ENCODE peak calls at places on chromosomes 16 and 17, in seven cellular contexts. Y is left lung; D is DMS79 treated with DMSO at 0.1 percent for 48 hours; H is AG04450; E is ACHN; V is body of pancreas; C is CD4-positive, alpha-beta T cell. T is an unnamed sample.

GRCh38 chr16:27103954-27104353 is 37.2 kb downstream of the C16orf82 start:
- DNase-seq in C (no peak), D (no peak), H (no peak), E (no peak), Y (no peak), V (no peak), T (no peak)

GRCh38 chr17:79088266-79088996 is 13.8 kb downstream of the ENGASE start:
- DNase-seq in C (no peak), E (no peak), Y (no peak), H (no peak), D (no peak), V (no peak), T (no peak)

GRCh38 chr17:7095642-7096041 is 15.6 kb upstream of the CLEC10A start:
- DNase-seq in C (no peak), D (peak), H (no peak), Y (no peak), V (no peak), E (no peak), T (no peak)

GRCh38 chr17:16417896-16418683 is 2.7 kb downstream of the TRPV2 start:
- DNase-seq in H (no peak), C (no peak), E (peak), D (no peak), Y (no peak), V (no peak), T (peak)

GRCh38 chr17:77691216-77692085 is 267.1 kb upstream of the TNRC6C start:
- DNase-seq in C (no peak), D (no peak), V (no peak), E (no peak), H (no peak), Y (no peak), T (no peak)

GRCh38 chr17:66670211-66670610 is 164.7 kb upstream of the CACNG5 start:
- DNase-seq in C (no peak), E (no peak), Y (no peak), H (no peak), D (no peak), V (no peak), T (no peak)

GRCh38 chr17:8820311-8821010 is 21.3 kb upstream of the MFSD6L start:
- DNase-seq in V (no peak), Y (no peak), D (peak), H (no peak), C (no peak), E (no peak), T (no peak)

GRCh38 chr17:37518816-37519215 is 29.1 kb downstream of the DUSP14 start:
- DNase-seq in H (no peak), E (no peak), V (no peak), D (no peak), C (no peak), Y (no peak), T (peak)

GRCh38 chr17:8753976-8754440 is 4.3 kb downstream of the SPDYE4 start:
- DNase-seq in C (no peak), D (no peak), E (peak), V (no peak), Y (no peak), H (no peak), T (peak)

GRCh38 chr16:88459366-88460055 is 6.4 kb downstream of the ZFPM1 start:
- DNase-seq in H (no peak), E (no peak), V (no peak), D (no peak), Y (no peak), C (no peak), T (no peak)

GRCh38 chr17:73575470-73576235 is 68.6 kb downstream of the SDK2 start:
- DNase-seq in D (no peak), H (no peak), E (no peak), V (no peak), Y (no peak), C (no peak), T (no peak)

GRCh38 chr16:88956546-88957455 is 20.2 kb downstream of the CBFA2T3 start:
- DNase-seq in H (no peak), C (no peak), V (no peak), E (no peak), D (no peak), Y (no peak), T (no peak)

GRCh38 chr17:1354022-1354421 is 46.0 kb downstream of the YWHAE start:
- DNase-seq in C (no peak), H (no peak), Y (no peak), E (no peak), V (no peak), D (no peak), T (no peak)

T was measured in AG08395.